ENCODE peak calls at places on chromosomes 4 and X, in five cellular contexts. K is tibial artery, U is mesothelial cell of epicardium, Q is Caco-2, G is NB4. A is an unnamed sample.
A peak's percentile ranks its signal among the peaks of the same experiment; 100 is the strongest.

GRCh38 chr4:1011022-1011694 is at the start of gene FGFRL1:
- DNase-seq in Q (peak; percentile 92), G (peak; percentile 97), U (peak; percentile 92), K (peak; percentile 95), A (peak; percentile 93)

GRCh38 chr4:140344111-140344510 is 29.3 kb upstream of the SCOC start:
- DNase-seq in Q (no peak), K (no peak), U (no peak), G (no peak), A (no peak)

GRCh38 chrX:21839334-21840198 is at the start of gene MBTPS2:
- DNase-seq in Q (peak; percentile 84), U (peak; percentile 82), G (peak; percentile 92), K (peak; percentile 92), A (peak; percentile 83)

GRCh38 chrX:51496501-51497291 is at the start of gene NUDT11:
- DNase-seq in G (no peak), U (peak; percentile 76), K (peak; percentile 71), Q (no peak), A (peak; percentile 35)

GRCh38 chr4:82864336-82865001 is 26.5 kb downstream of the SEC31A start:
- DNase-seq in K (no peak), Q (no peak), G (no peak), U (no peak), A (no peak)

GRCh38 chr4:137422666-137423065 is 109.6 kb downstream of the PCDH18 start:
- DNase-seq in Q (no peak), G (no peak), K (no peak), U (no peak), A (no peak)

GRCh38 chrX:37686979-37687378 is 1.4 kb downstream of the XK start:
- DNase-seq in G (peak; percentile 14), K (no peak), U (no peak), Q (no peak), A (no peak)

GRCh38 chrX:31337332-31337731 is 265.5 kb upstream of the FTHL17 start:
- DNase-seq in U (no peak), Q (no peak), K (no peak), G (no peak), A (no peak)

GRCh38 chrX:153946910-153947769 is 2.7 kb upstream of the RENBP start:
- DNase-seq in G (peak; percentile 81), Q (peak; percentile 83), U (peak; percentile 77), K (peak; percentile 77), A (peak; percentile 70)

GRCh38 chr4:33316578-33316977 is 2596.4 kb downstream of the PCDH7 start:
- DNase-seq in K (peak; percentile 61), U (no peak), Q (no peak), G (no peak), A (no peak)

GRCh38 chr4:40918330-40918729 is 168.6 kb downstream of the NSUN7 start:
- DNase-seq in U (no peak), G (no peak), K (peak; percentile 93), Q (no peak), A (no peak)

GRCh38 chr4:20638825-20639224 is 61.4 kb upstream of the PACRGL start:
- DNase-seq in U (no peak), Q (no peak), K (no peak), G (no peak), A (no peak)

GRCh38 chr4:112889199-112889598 is 160.3 kb upstream of the ANK2 start:
- DNase-seq in G (no peak), Q (no peak), K (no peak), U (no peak), A (no peak)

GRCh38 chr4:182764137-182764536 is 153.0 kb downstream of the DCTD start:
- DNase-seq in K (no peak), U (no peak), Q (peak; percentile 53), G (no peak), A (no peak)

GRCh38 chr4:152554742-152555141 is 18.9 kb upstream of the FBXW7 start:
- DNase-seq in K (no peak), Q (no peak), U (no peak), G (no peak), A (no peak)

GRCh38 chr4:36290641-36291040 is 9.2 kb downstream of the DTHD1 start:
- DNase-seq in K (no peak), Q (no peak), U (no peak), G (no peak), A (no peak)

GRCh38 chr4:8419222-8420041 is 21.1 kb downstream of the ACOX3 start:
- DNase-seq in K (no peak), Q (no peak), U (no peak), G (peak; percentile 59), A (no peak)

GRCh38 chrX:3791449-3791848 is 78.0 kb upstream of the PRKX start:
- DNase-seq in G (no peak), Q (no peak), U (no peak), K (no peak), A (no peak)

GRCh38 chrX:2500681-2501151 is at the start of the genes DHRSX and ZBED1:
- DNase-seq in G (peak; percentile 48), Q (peak; percentile 58), U (peak; percentile 50), K (no peak), A (no peak)

GRCh38 chr4:154009191-154009590 is 220.3 kb upstream of the SFRP2 start:
- DNase-seq in K (no peak), Q (no peak), U (no peak), G (peak; percentile 24), A (no peak)

GRCh38 chr4:148344382-148344781 is 97.8 kb downstream of the NR3C2 start:
- DNase-seq in K (no peak), Q (no peak), G (no peak), U (no peak), A (peak; percentile 53)

GRCh38 chr4:175947117-175947722 is 118.4 kb upstream of the WDR17 start:
- DNase-seq in G (peak; percentile 13), K (no peak), U (no peak), Q (no peak), A (no peak)

GRCh38 chr4:76377922-76378321 is 43.0 kb downstream of the CCDC158 start:
- DNase-seq in Q (peak; percentile 60), G (peak; percentile 58), U (peak; percentile 60), K (no peak), A (peak; percentile 27)

GRCh38 chr4:145299380-145300076 is 119.1 kb upstream of the OTUD4 start:
- DNase-seq in Q (no peak), U (no peak), G (peak; percentile 60), K (no peak), A (no peak)

GRCh38 chr4:123398803-123399637 is 2.4 kb downstream of the SPRY1 start:
- DNase-seq in Q (peak; percentile 64), U (peak; percentile 63), K (peak; percentile 81), G (peak; percentile 86), A (peak; percentile 54)

GRCh38 chr4:89111833-89112563 is 665 bp downstream of the TIGD2 start:
- DNase-seq in Q (peak; percentile 83), G (peak; percentile 38), U (no peak), K (no peak), A (peak; percentile 36)

GRCh38 chr4:18388029-18388428 is 366.5 kb upstream of the LCORL start:
- DNase-seq in G (no peak), U (no peak), Q (no peak), K (no peak), A (no peak)

GRCh38 chr4:5381981-5382441 is 326.3 kb downstream of the EVC2 start:
- DNase-seq in K (peak; percentile 1), G (no peak), U (no peak), Q (no peak), A (no peak)

GRCh38 chr4:49044270-49044669 is 58.2 kb downstream of the CWH43 start:
- DNase-seq in Q (no peak), K (no peak), G (peak; percentile 40), U (no peak), A (no peak)

GRCh38 chr4:82753725-82754410 is 44.7 kb downstream of the SCD5 start:
- DNase-seq in Q (no peak), K (no peak), U (no peak), G (no peak), A (no peak)

GRCh38 chr4:152356428-152357034 is 179.4 kb downstream of the FBXW7 start:
- DNase-seq in Q (no peak), U (no peak), G (no peak), K (no peak), A (no peak)

GRCh38 chrX:49001521-49002090 is 458 bp downstream of the GRIPAP1 start:
- DNase-seq in G (peak; percentile 76), U (no peak), K (no peak), Q (no peak), A (no peak)

GRCh38 chrX:19684265-19684664 is 169.0 kb upstream of the MAP3K15 start:
- DNase-seq in G (no peak), Q (no peak), U (no peak), K (no peak), A (no peak)

GRCh38 chr4:17912011-17912410 is 101.2 kb downstream of the NCAPG start:
- DNase-seq in G (no peak), Q (no peak), U (no peak), K (no peak), A (no peak)

GRCh38 chr4:123093247-123093646 is 170.8 kb upstream of the NUDT6 start:
- DNase-seq in K (no peak), Q (no peak), G (peak; percentile 18), U (no peak), A (no peak)

GRCh38 chr4:8340721-8341680 is 71.4 kb downstream of the HTRA3 start:
- DNase-seq in K (peak; percentile 87), U (no peak), Q (no peak), G (no peak), A (peak; percentile 79)

GRCh38 chrX:77415161-77415560 is 32.0 kb upstream of the FGF16 start:
- DNase-seq in U (no peak), K (no peak), Q (no peak), G (peak; percentile 9), A (no peak)

GRCh38 chrX:136586386-136586785 is 54.4 kb downstream of the VGLL1 start:
- DNase-seq in G (peak; percentile 4), U (no peak), K (no peak), Q (no peak), A (peak; percentile 16)

GRCh38 chrX:9940397-9940796 is 26.8 kb upstream of the CLDN34 start:
- DNase-seq in G (peak; percentile 68), U (no peak), Q (no peak), K (no peak), A (no peak)

A was measured in mucosa of gallbladder.